ENCODE peak calls at places on chromosomes 16 and 17, in seven cellular contexts. C is renal cortical epithelial cell; E is activated CD4-positive, alpha-beta T cell treated with anti-CD3 and anti-CD28 coated beads, Interleukin-2, amount 50 U/mL, for 1 hour; U is colonic mucosa; T is bronchial epithelial cell; Z is C1 segment of cervical spinal cord; Q is hepatic stellate cell. P is an unnamed sample.

GRCh38 chr17:69523252-69523861 is 108.9 kb downstream of the MAP2K6 start:
- DNase-seq in Q (peak), E (no peak), U (peak), T (peak), C (peak), Z (no peak), P (peak)

GRCh38 chr16:83470406-83470805 is 337.4 kb upstream of the HSBP1 start:
- DNase-seq in U (no peak), Q (peak), E (no peak), Z (no peak), T (peak), C (peak), P (no peak)

GRCh38 chr17:68642118-68642412 is 40.9 kb upstream of the FAM20A start:
- DNase-seq in U (no peak), Q (no peak), Z (no peak), C (no peak), T (no peak), E (no peak), P (no peak)

GRCh38 chr17:50558955-50559614 is 1.4 kb upstream of the CACNA1G start:
- DNase-seq in Q (no peak), E (no peak), Z (no peak), U (peak), T (no peak), C (no peak), P (no peak)

GRCh38 chr17:64097196-64097936 is 32.6 kb downstream of the ERN1 start:
- DNase-seq in U (no peak), Q (no peak), C (no peak), E (no peak), Z (no peak), T (no peak), P (no peak)

GRCh38 chr17:68954146-68954971 is 833 bp downstream of the ABCA8 start:
- DNase-seq in T (no peak), Q (no peak), E (no peak), U (no peak), Z (no peak), C (no peak), P (no peak)

GRCh38 chr16:69017036-69017783 is 88.2 kb upstream of the HAS3 start:
- DNase-seq in Q (peak), T (peak), C (peak), E (no peak), U (no peak), Z (no peak), P (peak)

GRCh38 chr17:63356275-63356905 is 89.7 kb downstream of the CYB561 start:
- DNase-seq in Z (no peak), Q (peak), E (no peak), T (peak), U (no peak), C (peak), P (peak)

GRCh38 chr16:81243927-81244326 is 5.4 kb downstream of the BCO1 start:
- DNase-seq in Q (no peak), U (no peak), E (no peak), Z (no peak), C (no peak), T (no peak), P (no peak)

GRCh38 chr16:64459821-64460220 is 662.0 kb downstream of the CDH11 start:
- DNase-seq in T (peak), E (no peak), C (no peak), Z (no peak), Q (no peak), U (no peak), P (no peak)